ENCODE peak calls at places on chromosomes 2 and 18, in six cellular contexts. Z, U, K, H, I and O are unnamed samples.

GRCh38 chr2:187658952-187659525 is 104.8 kb upstream of the TFPI start:
- DNase-seq in Z (peak), H (no peak), U (no peak), K (peak), I (no peak), O (no peak)

GRCh38 chr18:3867768-3868445 is 417.9 kb downstream of the TGIF1 start:
- DNase-seq in H (no peak), I (no peak), K (no peak), U (no peak), Z (peak), O (no peak)

GRCh38 chr2:215833531-215834162 is 179.7 kb downstream of the MREG start:
- DNase-seq in I (no peak), K (peak), Z (peak), U (no peak), H (no peak), O (no peak)

GRCh38 chr18:48837676-48838075 is 113.1 kb downstream of the SMAD7 start:
- DNase-seq in K (no peak), H (no peak), I (peak), Z (no peak), U (no peak), O (no peak)

GRCh38 chr2:156466739-156467405 is 30.7 kb downstream of the GPD2 start:
- DNase-seq in I (no peak), U (no peak), K (peak), Z (peak), H (no peak), O (no peak)

GRCh38 chr2:137659616-137660015 is 304.7 kb upstream of the HNMT start:
- DNase-seq in Z (peak), H (no peak), K (peak), I (no peak), U (peak), O (no peak)

GRCh38 chr18:332721-333513 is 65.1 kb upstream of the THOC1 start:
- DNase-seq in Z (peak), K (no peak), U (no peak), I (peak), H (no peak), O (no peak)

GRCh38 chr2:64615844-64616536 is 37.7 kb downstream of the SERTAD2 start:
- DNase-seq in Z (no peak), U (no peak), H (no peak), K (peak), I (no peak), O (no peak)

GRCh38 chr2:75570948-75571729 is 10.4 kb upstream of the EVA1A start:
- DNase-seq in Z (peak), K (no peak), U (peak), H (no peak), I (no peak), O (no peak)

GRCh38 chr2:145404690-145405089 is 884.8 kb upstream of the ZEB2 start:
- DNase-seq in K (no peak), Z (no peak), H (no peak), I (no peak), U (no peak), O (no peak)

GRCh38 chr18:45402485-45403056 is 212.7 kb upstream of the SLC14A2 start:
- DNase-seq in Z (peak), H (no peak), U (no peak), I (no peak), K (no peak), O (no peak)

GRCh38 chr2:33672896-33673295 is 73.8 kb upstream of the FAM98A start:
- DNase-seq in Z (no peak), U (no peak), H (no peak), I (no peak), K (no peak), O (no peak)

GRCh38 chr18:36516726-36517125 is 219.2 kb downstream of the FHOD3 start:
- DNase-seq in K (peak), Z (no peak), I (no peak), H (no peak), U (no peak), O (no peak)

GRCh38 chr2:73832905-73833304 is 4.1 kb downstream of the STAMBP start:
- DNase-seq in Z (peak), K (peak), I (no peak), U (no peak), H (no peak), O (no peak)

GRCh38 chr2:239544846-239545465 is 144.1 kb upstream of the HDAC4 start:
- DNase-seq in U (no peak), I (no peak), Z (no peak), H (no peak), K (no peak), O (peak)

GRCh38 chr2:164538250-164538866 is 82.9 kb downstream of the GRB14 start:
- DNase-seq in I (no peak), Z (peak), K (no peak), H (no peak), U (peak), O (no peak)

GRCh38 chr2:118051956-118052355 is 36.3 kb upstream of the INSIG2 start:
- DNase-seq in Z (no peak), H (no peak), U (no peak), I (no peak), K (no peak), O (no peak)

GRCh38 chr2:230716588-230716987 is 3.9 kb downstream of the CAB39 start:
- DNase-seq in K (no peak), H (no peak), I (no peak), Z (no peak), U (no peak), O (no peak)

GRCh38 chr2:149080964-149081363 is 42.5 kb downstream of the LYPD6B start:
- DNase-seq in K (peak), H (no peak), U (no peak), Z (no peak), I (no peak), O (no peak)

GRCh38 chr2:120771556-120772208 is 36.0 kb downstream of the GLI2 start:
- DNase-seq in K (no peak), Z (peak), U (no peak), I (peak), H (no peak), O (no peak)

GRCh38 chr2:111185496-111186022 is 64.8 kb downstream of the BCL2L11 start:
- DNase-seq in I (peak), U (no peak), K (peak), Z (no peak), H (no peak), O (no peak)

GRCh38 chr18:49788327-49788908 is 24.9 kb downstream of the ACAA2 start:
- DNase-seq in I (no peak), H (no peak), Z (peak), U (no peak), K (no peak), O (no peak)

GRCh38 chr18:55351980-55352714 is 235.8 kb downstream of the TCF4 start:
- DNase-seq in K (no peak), Z (no peak), U (no peak), H (no peak), I (no peak), O (no peak)

GRCh38 chr2:191878576-191879298 is 31.8 kb upstream of the CAVIN2 start:
- DNase-seq in U (no peak), Z (peak), I (no peak), H (no peak), K (no peak), O (no peak)

GRCh38 chr2:121479882-121480522 is 50.7 kb upstream of the RNU4ATAC start:
- DNase-seq in K (peak), H (no peak), Z (peak), U (no peak), I (no peak), O (no peak)

GRCh38 chr2:47373747-47374146 is 29.2 kb upstream of the MSH2 start:
- DNase-seq in H (no peak), Z (no peak), I (no peak), K (peak), U (peak), O (no peak)

GRCh38 chr2:144938308-144938709 is 418.4 kb upstream of the ZEB2 start:
- DNase-seq in K (no peak), U (peak), I (no peak), H (no peak), Z (peak), O (no peak)

GRCh38 chr2:48341556-48342133 is 188.3 kb upstream of the STON1 start:
- DNase-seq in K (no peak), Z (no peak), U (peak), I (no peak), H (no peak), O (no peak)

GRCh38 chr2:118319271-118319684 is 231.0 kb downstream of the INSIG2 start:
- DNase-seq in I (no peak), U (no peak), Z (no peak), H (no peak), K (no peak), O (no peak)

GRCh38 chr2:171763602-171764001 is 76.3 kb downstream of the DYNC1I2 start:
- DNase-seq in U (no peak), Z (peak), I (no peak), H (no peak), K (peak), O (no peak)

GRCh38 chr18:48833701-48834394 is 116.9 kb downstream of the SMAD7 start:
- DNase-seq in U (no peak), Z (peak), K (no peak), H (no peak), I (peak), O (peak)